ENCODE peak calls at places on chromosomes 13 and 19, in five cellular contexts. E is aorta; C is neuronal stem cell; B is CD8-positive, alpha-beta T cell; I is ascending aorta. M is an unnamed sample.

GRCh38 chr19:52453324-52454094 is at the start of gene ZNF578:
- DNase-seq in E (peak; percentile 92), C (peak; percentile 5), B (peak; percentile 49), I (no peak), M (peak; percentile 84)

GRCh38 chr13:73521970-73522549 is 463.3 kb downstream of the KLF5 start:
- DNase-seq in E (no peak), C (no peak), B (no peak), I (no peak), M (peak; percentile 51)

GRCh38 chr13:27960362-27961226 is 8.5 kb downstream of the CDX2 start:
- DNase-seq in E (no peak), C (no peak), B (no peak), I (no peak), M (no peak)

GRCh38 chr19:23062921-23063320 is 53.9 kb upstream of the ZNF730 start:
- DNase-seq in E (no peak), C (no peak), B (no peak), I (no peak), M (no peak)

GRCh38 chr13:67230774-67231480 is 791 bp upstream of the PCDH9 start:
- DNase-seq in E (peak; percentile 87), C (peak; percentile 68), B (no peak), I (no peak), M (peak; percentile 64)

GRCh38 chr13:109904218-109904617 is 117.8 kb upstream of the IRS2 start:
- DNase-seq in E (no peak), C (no peak), B (no peak), I (no peak), M (no peak)

GRCh38 chr19:50669319-50670101 is 20.3 kb downstream of the C19orf81 start:
- DNase-seq in E (no peak), C (no peak), B (peak; percentile 53), I (no peak), M (no peak)

GRCh38 chr19:15282311-15282705 is 50.0 kb downstream of the BRD4 start:
- DNase-seq in E (no peak), C (no peak), B (no peak), I (no peak), M (no peak)

GRCh38 chr19:49820125-49820524 is 2.0 kb downstream of the MED25 start:
- DNase-seq in E (no peak), C (no peak), B (no peak), I (no peak), M (no peak)

GRCh38 chr19:13770013-13770635 is 4.1 kb upstream of the C19orf53 start:
- DNase-seq in E (no peak), C (no peak), B (no peak), I (no peak), M (no peak)

GRCh38 chr13:50116430-50116973 is 101.3 kb downstream of the KCNRG start:
- DNase-seq in E (no peak), C (no peak), B (no peak), I (no peak), M (no peak)

GRCh38 chr19:29666634-29667389 is 1.6 kb downstream of the PLEKHF1 start:
- DNase-seq in E (no peak), C (peak; percentile 29), B (no peak), I (no peak), M (peak; percentile 59)

GRCh38 chr19:12975221-12975756 is 5.9 kb downstream of the DAND5 start:
- DNase-seq in E (no peak), C (no peak), B (no peak), I (no peak), M (no peak)

GRCh38 chr19:39444598-39445257 is 654 bp upstream of the SUPT5H start:
- DNase-seq in E (no peak), C (no peak), B (no peak), I (no peak), M (peak; percentile 23)

GRCh38 chr13:113186061-113186900 is 22.2 kb downstream of the PCID2 start:
- DNase-seq in E (no peak), C (no peak), B (no peak), I (no peak), M (peak; percentile 22)

GRCh38 chr13:52067237-52067636 is 42.7 kb downstream of the UTP14C start:
- DNase-seq in E (no peak), C (no peak), B (no peak), I (no peak), M (no peak)

GRCh38 chr19:40585677-40586422 is 9.2 kb downstream of the SHKBP1 start:
- DNase-seq in E (no peak), C (no peak), B (no peak), I (no peak), M (peak; percentile 59)

GRCh38 chr13:59343993-59344780 is 819.5 kb downstream of the DIAPH3 start:
- DNase-seq in E (no peak), C (no peak), B (no peak), I (no peak), M (no peak)

GRCh38 chr19:1402411-1403070 is 1.2 kb upstream of the GAMT start:
- DNase-seq in E (no peak), C (no peak), B (no peak), I (no peak), M (no peak)

GRCh38 chr19:58579473-58580142 is 6.5 kb upstream of the MZF1 start:
- DNase-seq in E (no peak), C (no peak), B (no peak), I (no peak), M (no peak)

GRCh38 chr19:32421589-32422361 is 16.2 kb downstream of the DPY19L3 start:
- DNase-seq in E (no peak), C (no peak), B (no peak), I (no peak), M (no peak)

GRCh38 chr13:65555973-65556372 is 1674.2 kb downstream of the PCDH9 start:
- DNase-seq in E (no peak), C (no peak), B (no peak), I (no peak), M (no peak)

GRCh38 chr13:108795841-108796240 is 166.4 kb downstream of the MYO16 start:
- DNase-seq in E (no peak), C (no peak), B (no peak), I (no peak), M (no peak)

GRCh38 chr19:310141-310651 is 19.0 kb upstream of the PLPP2 start:
- DNase-seq in E (peak; percentile 63), C (no peak), B (no peak), I (no peak), M (no peak)

GRCh38 chr19:44876930-44877530 is 14.0 kb upstream of the TOMM40 start:
- DNase-seq in E (no peak), C (no peak), B (no peak), I (no peak), M (no peak)

GRCh38 chr19:49710372-49710951 is 19.5 kb downstream of the CPT1C start:
- DNase-seq in E (no peak), C (no peak), B (no peak), I (no peak), M (peak; percentile 50)

GRCh38 chr19:33883869-33884519 is 87.3 kb downstream of the KCTD15 start:
- DNase-seq in E (peak; percentile 68), C (no peak), B (no peak), I (no peak), M (no peak)

GRCh38 chr13:114288157-114288591 is 6.8 kb downstream of the UPF3A start:
- DNase-seq in E (no peak), C (no peak), B (no peak), I (no peak), M (no peak)

GRCh38 chr13:21684576-21684975 is 13.7 kb downstream of the FGF9 start:
- DNase-seq in E (no peak), C (no peak), B (no peak), I (no peak), M (no peak)

GRCh38 chr19:35963514-35963913 is 27.3 kb downstream of the LRFN3 start:
- DNase-seq in E (no peak), C (peak; percentile 69), B (peak; percentile 47), I (no peak), M (peak; percentile 39)

GRCh38 chr19:8302357-8302691 is 5.8 kb downstream of the CD320 start:
- DNase-seq in E (peak; percentile 74), C (no peak), B (no peak), I (no peak), M (no peak)

GRCh38 chr19:29854033-29854432 is 42.2 kb downstream of the CCNE1 start:
- DNase-seq in E (peak; percentile 1), C (no peak), B (no peak), I (no peak), M (no peak)

GRCh38 chr19:345320-345879 is 804 bp upstream of the MIER2 start:
- DNase-seq in E (peak; percentile 62), C (no peak), B (no peak), I (no peak), M (no peak)

GRCh38 chr13:26604784-26605183 is 47.3 kb downstream of the WASF3 start:
- DNase-seq in E (peak; percentile 77), C (no peak), B (no peak), I (no peak), M (no peak)

GRCh38 chr13:111111376-111111937 is 3.7 kb upstream of the ARHGEF7 start:
- DNase-seq in E (no peak), C (no peak), B (no peak), I (no peak), M (no peak)

DNA sequence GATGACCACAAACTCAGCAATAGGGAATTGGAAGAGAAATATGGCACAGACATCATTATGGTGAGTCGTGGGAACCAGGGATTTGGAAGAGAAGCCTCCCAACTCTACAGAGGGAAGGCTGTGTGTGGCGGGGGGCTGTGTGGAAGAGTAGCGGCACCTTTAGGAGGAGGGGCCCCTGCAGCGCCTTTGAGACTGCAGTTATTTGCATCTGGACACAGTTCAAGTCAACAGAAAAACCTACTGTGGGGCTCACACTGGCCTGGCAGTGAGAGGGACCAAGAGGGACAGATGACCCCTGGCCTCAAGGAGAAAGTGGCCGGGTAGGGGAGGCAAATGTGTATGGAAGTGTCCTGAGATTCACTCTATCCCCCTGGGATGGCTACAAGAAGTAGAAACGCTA is 5.1 kb downstream of the ATP12A start:
- DNase-seq in E (no peak), C (no peak), B (no peak), I (no peak), M (no peak)
- H3K27ac ChIP-seq in E (no peak overlapping the region), C (no peak overlapping the region), B (no peak overlapping the region), I (no peak overlapping the region), M (no peak overlapping the region)

GRCh38 chr13:98180092-98180491 is 3.0 kb upstream of the RNF113B start:
- DNase-seq in E (no peak), C (no peak), B (no peak), I (no peak), M (peak; percentile 14)

GRCh38 chr13:98182153-98182552 is 5.1 kb upstream of the RNF113B start:
- DNase-seq in E (no peak), C (no peak), B (no peak), I (no peak), M (no peak)

GRCh38 chr13:98181106-98181815 is 4.2 kb upstream of the RNF113B start:
- DNase-seq in E (no peak), C (no peak), B (no peak), I (no peak), M (peak; percentile 27)

GRCh38 chr13:98184796-98185195 is 7.7 kb upstream of the RNF113B start:
- DNase-seq in E (no peak), C (no peak), B (no peak), I (no peak), M (peak; percentile 66)

GRCh38 chr13:98182589-98182988 is 5.5 kb upstream of the RNF113B start:
- DNase-seq in E (no peak), C (no peak), B (no peak), I (no peak), M (peak; percentile 6)
- H3K27ac ChIP-seq in E (no peak overlapping the region), C (no peak overlapping the region), B (no peak overlapping the region), I (no peak overlapping the region), M (no peak overlapping the region)

GRCh38 chr19:53538378-53539109 is 599 bp downstream of the ZNF331 start:
- DNase-seq in E (no peak), C (no peak), B (no peak), I (no peak), M (no peak)
- H3K27ac ChIP-seq in E (no peak overlapping the region), C (no peak overlapping the region), B (peak overlapping the region; percentile 100), I (peak overlapping the region; percentile 86), M (peak overlapping the region; percentile 77)

GRCh38 chr13:41465965-41466364 is 8.6 kb downstream of the RGCC start:
- DNase-seq in E (no peak), C (no peak), B (no peak), I (no peak), M (no peak)
- H3K27ac ChIP-seq in E (no peak overlapping the region), C (no peak overlapping the region), B (peak overlapping the region; percentile 91), I (peak overlapping the region; percentile 80), M (peak overlapping the region; percentile 32)

M was measured in astrocyte.